ENCODE peak calls at places on chromosome 15, in six cellular contexts. One of them, this sample, is unnamed. For H3K4me1, the result is how much of the 10 kb centered on the place peaks cover.

GRCh38 chr15:29854413-29854812 is 32.1 kb upstream of the TJP1 start:
- DNase-seq in HCT116: no peak
- DNase-seq in MM.1S: no peak
- DNase-seq in neural progenitor cell: no peak
- DNase-seq in SK-N-SH: no peak
- DNase-seq in GM23248: peak
- DNase-seq in this sample: peak

GRCh38 chr15:48244923-48245322 is 38.8 kb downstream of the SLC12A1 start:
- DNase-seq in HCT116: no peak
- DNase-seq in MM.1S: no peak
- DNase-seq in neural progenitor cell: no peak
- DNase-seq in SK-N-SH: no peak
- DNase-seq in GM23248: peak
- DNase-seq in this sample: peak

GRCh38 chr15:28974142-28974541 is 88.4 kb downstream of the APBA2 start:
- DNase-seq in HCT116: no peak
- DNase-seq in MM.1S: no peak
- DNase-seq in neural progenitor cell: no peak
- DNase-seq in SK-N-SH: no peak
- DNase-seq in GM23248: no peak
- DNase-seq in this sample: no peak

GRCh38 chr15:71114887-71115566 is at the start of gene THSD4:
- DNase-seq in HCT116: no peak
- DNase-seq in MM.1S: peak
- DNase-seq in neural progenitor cell: peak
- DNase-seq in SK-N-SH: peak
- DNase-seq in GM23248: peak
- DNase-seq in this sample: peak

GRCh38 chr15:26148461-26148860 is 285.3 kb upstream of the ATP10A start:
- DNase-seq in HCT116: no peak
- DNase-seq in MM.1S: no peak
- DNase-seq in neural progenitor cell: no peak
- DNase-seq in SK-N-SH: no peak
- DNase-seq in GM23248: no peak
- DNase-seq in this sample: no peak

GRCh38 chr15:79513916-79514315 is 81.8 kb downstream of the MINAR1 start:
- DNase-seq in HCT116: no peak
- DNase-seq in MM.1S: no peak
- DNase-seq in neural progenitor cell: no peak
- DNase-seq in SK-N-SH: no peak
- DNase-seq in GM23248: no peak
- DNase-seq in this sample: no peak

GRCh38 chr15:85649372-85649771 is 145.4 kb downstream of the KLHL25 start:
- DNase-seq in HCT116: no peak
- DNase-seq in MM.1S: no peak
- DNase-seq in neural progenitor cell: no peak
- DNase-seq in SK-N-SH: no peak
- DNase-seq in GM23248: peak
- DNase-seq in this sample: no peak

GRCh38 chr15:32855942-32856341 is 138.1 kb downstream of the GREM1 start:
- DNase-seq in HCT116: peak
- DNase-seq in MM.1S: no peak
- DNase-seq in neural progenitor cell: no peak
- DNase-seq in SK-N-SH: no peak
- DNase-seq in GM23248: peak
- DNase-seq in this sample: peak

GRCh38 chr15:31824009-31824408 is 206.3 kb upstream of the CHRNA7 start:
- DNase-seq in HCT116: no peak
- DNase-seq in MM.1S: no peak
- DNase-seq in neural progenitor cell: no peak
- DNase-seq in SK-N-SH: no peak
- DNase-seq in GM23248: no peak
- DNase-seq in this sample: no peak

GRCh38 chr15:63482874-63483323 is 21.5 kb upstream of the USP3 start:
- DNase-seq in HCT116: no peak
- DNase-seq in MM.1S: no peak
- DNase-seq in neural progenitor cell: no peak
- DNase-seq in SK-N-SH: no peak
- DNase-seq in GM23248: no peak
- DNase-seq in this sample: no peak

GRCh38 chr15:79071901-79072300 is 18.7 kb downstream of the RASGRF1 start:
- DNase-seq in HCT116: no peak
- DNase-seq in MM.1S: no peak
- DNase-seq in neural progenitor cell: no peak
- DNase-seq in SK-N-SH: no peak
- DNase-seq in GM23248: peak
- DNase-seq in this sample: no peak

GRCh38 chr15:36608166-36608565 is 28.7 kb downstream of the CDIN1 start:
- DNase-seq in HCT116: no peak
- DNase-seq in MM.1S: no peak
- DNase-seq in neural progenitor cell: no peak
- DNase-seq in SK-N-SH: no peak
- DNase-seq in GM23248: no peak
- DNase-seq in this sample: peak

GRCh38 chr15:101141926-101142527 is 109.8 kb downstream of the CHSY1 start:
- DNase-seq in HCT116: no peak
- DNase-seq in MM.1S: no peak
- DNase-seq in neural progenitor cell: no peak
- DNase-seq in SK-N-SH: no peak
- DNase-seq in GM23248: no peak
- DNase-seq in this sample: no peak

GRCh38 chr15:68383161-68384074 is 48.5 kb downstream of the ITGA11 start:
- DNase-seq in HCT116: peak
- DNase-seq in MM.1S: peak
- DNase-seq in neural progenitor cell: peak
- DNase-seq in SK-N-SH: peak
- DNase-seq in GM23248: peak
- DNase-seq in this sample: peak

DNA sequence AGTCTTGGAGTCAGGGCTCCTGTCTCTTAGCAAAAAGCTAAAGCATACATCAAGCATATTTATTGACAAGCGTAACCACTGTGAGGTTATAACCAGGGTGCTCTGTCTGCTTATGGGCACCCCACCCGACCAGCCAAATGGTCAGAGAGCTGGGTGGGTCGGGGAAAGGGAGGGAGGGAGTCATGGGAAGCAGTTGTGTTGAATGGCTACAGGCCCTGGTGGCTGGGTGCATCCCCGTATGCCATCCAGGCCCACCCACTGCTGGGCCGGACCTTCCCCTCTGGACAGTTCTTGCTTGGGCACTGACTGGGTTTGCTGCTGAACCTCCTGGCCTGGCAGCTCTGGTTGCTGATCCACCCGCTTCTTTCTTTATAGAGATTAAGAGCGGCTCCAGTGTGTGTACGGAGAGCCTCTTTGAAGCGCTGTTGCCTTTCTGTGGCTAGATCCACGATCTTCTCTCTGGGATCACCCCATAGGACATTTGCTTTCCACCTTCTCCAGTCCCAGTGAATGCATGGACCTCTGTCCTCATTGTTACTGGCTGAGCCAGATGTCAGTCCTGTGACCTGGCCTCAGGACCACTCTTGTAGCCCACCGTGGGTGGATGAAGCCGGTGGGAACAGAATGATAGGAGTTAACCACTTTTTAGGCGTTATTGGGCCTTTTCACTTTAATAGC is 59.6 kb downstream of the SMAD3 start:
- DNase-seq in HCT116: peak
- DNase-seq in MM.1S: no peak
- DNase-seq in neural progenitor cell: no peak
- DNase-seq in SK-N-SH: no peak
- DNase-seq in GM23248: no peak
- DNase-seq in this sample: no peak
- H3K4me1 ChIP-seq in HCT116: half or more
- H3K4me1 ChIP-seq in MM.1S: under half
- H3K4me1 ChIP-seq in neural progenitor cell: under half
- H3K4me1 ChIP-seq in SK-N-SH: under half
- H3K4me1 ChIP-seq in GM23248: half or more
- H3K4me1 ChIP-seq in this sample: half or more

GRCh38 chr15:75058127-75058905 is 34.9 kb downstream of the PPCDC start:
- DNase-seq in HCT116: no peak
- DNase-seq in MM.1S: no peak
- DNase-seq in neural progenitor cell: no peak
- DNase-seq in SK-N-SH: no peak
- DNase-seq in GM23248: no peak
- DNase-seq in this sample: peak
- TF ChIP-seq EZH2phosphoT487 in HCT116: no peak
- TF ChIP-seq EZH2phosphoT487 in MM.1S: no peak
- TF ChIP-seq EZH2phosphoT487 in neural progenitor cell: no peak
- TF ChIP-seq EZH2phosphoT487 in SK-N-SH: no peak
- TF ChIP-seq EZH2phosphoT487 in GM23248: no peak
- TF ChIP-seq EZH2phosphoT487 in this sample: no peak

GRCh38 chr15:58627706-58628105 is 121.8 kb downstream of the ADAM10 start:
- DNase-seq in HCT116: no peak
- DNase-seq in MM.1S: no peak
- DNase-seq in neural progenitor cell: no peak
- DNase-seq in SK-N-SH: no peak
- DNase-seq in GM23248: no peak
- DNase-seq in this sample: no peak
- H3K9ac ChIP-seq in HCT116: no peak
- H3K9ac ChIP-seq in MM.1S: peak
- H3K9ac ChIP-seq in neural progenitor cell: no peak
- H3K9ac ChIP-seq in SK-N-SH: no peak
- H3K9ac ChIP-seq in GM23248: peak
- H3K9ac ChIP-seq in this sample: no peak

DNA sequence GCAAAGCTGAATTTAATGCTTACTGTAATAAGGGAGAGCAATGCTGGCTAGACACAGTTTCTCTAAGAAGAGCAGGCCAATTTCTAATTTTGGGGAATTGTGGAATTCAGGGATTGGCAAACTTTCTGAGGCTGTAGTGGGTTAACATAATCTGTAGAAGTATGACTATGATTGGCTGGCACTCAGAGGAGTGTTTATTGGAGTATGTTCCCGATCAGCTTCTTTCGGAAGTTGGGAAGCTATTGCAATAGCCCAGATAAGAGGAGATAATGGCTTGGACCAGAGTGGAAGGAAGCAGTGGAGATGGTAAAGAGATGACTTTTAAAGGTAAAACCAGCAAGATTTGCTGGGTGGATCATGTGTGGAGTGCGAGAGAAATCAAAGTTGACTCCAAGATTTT is 19.4 kb downstream of the TMOD3 start:
- DNase-seq in HCT116: no peak
- DNase-seq in MM.1S: no peak
- DNase-seq in neural progenitor cell: no peak
- DNase-seq in SK-N-SH: no peak
- DNase-seq in GM23248: no peak
- DNase-seq in this sample: no peak
- H3K4me1 ChIP-seq in HCT116: half or more
- H3K4me1 ChIP-seq in MM.1S: under half
- H3K4me1 ChIP-seq in neural progenitor cell: under half
- H3K4me1 ChIP-seq in SK-N-SH: under half
- H3K4me1 ChIP-seq in GM23248: under half
- H3K4me1 ChIP-seq in this sample: under half

GRCh38 chr15:93087825-93088199 is 1.2 kb downstream of the RGMA start:
- DNase-seq in HCT116: peak
- DNase-seq in MM.1S: peak
- DNase-seq in neural progenitor cell: peak
- DNase-seq in SK-N-SH: peak
- DNase-seq in GM23248: peak
- DNase-seq in this sample: peak

GRCh38 chr15:93089855-93090305 is 869 bp upstream of the RGMA start:
- DNase-seq in HCT116: no peak
- DNase-seq in MM.1S: no peak
- DNase-seq in neural progenitor cell: peak
- DNase-seq in SK-N-SH: no peak
- DNase-seq in GM23248: no peak
- DNase-seq in this sample: no peak

GRCh38 chr15:93086791-93087190 is 2.2 kb downstream of the RGMA start:
- DNase-seq in HCT116: no peak
- DNase-seq in MM.1S: no peak
- DNase-seq in neural progenitor cell: no peak
- DNase-seq in SK-N-SH: no peak
- DNase-seq in GM23248: no peak
- DNase-seq in this sample: no peak

GRCh38 chr15:93088981-93089854 is at the start of gene RGMA:
- DNase-seq in HCT116: no peak
- DNase-seq in MM.1S: no peak
- DNase-seq in neural progenitor cell: peak
- DNase-seq in SK-N-SH: peak
- DNase-seq in GM23248: peak
- DNase-seq in this sample: no peak

GRCh38 chr15:93088200-93088980 is 621 bp downstream of the RGMA start:
- DNase-seq in HCT116: no peak
- DNase-seq in MM.1S: peak
- DNase-seq in neural progenitor cell: peak
- DNase-seq in SK-N-SH: peak
- DNase-seq in GM23248: peak
- DNase-seq in this sample: no peak
- TF ChIP-seq EZH2phosphoT487 in HCT116: no peak
- TF ChIP-seq EZH2phosphoT487 in MM.1S: no peak
- TF ChIP-seq EZH2phosphoT487 in neural progenitor cell: no peak
- TF ChIP-seq EZH2phosphoT487 in SK-N-SH: no peak
- TF ChIP-seq EZH2phosphoT487 in GM23248: no peak
- TF ChIP-seq EZH2phosphoT487 in this sample: peak

GRCh38 chr15:50794102-50794501 is 28.6 kb upstream of the SPPL2A start:
- DNase-seq in HCT116: no peak
- DNase-seq in MM.1S: no peak
- DNase-seq in neural progenitor cell: no peak
- DNase-seq in SK-N-SH: no peak
- DNase-seq in GM23248: no peak
- DNase-seq in this sample: no peak
- H3K9ac ChIP-seq in HCT116: no peak
- H3K9ac ChIP-seq in MM.1S: no peak
- H3K9ac ChIP-seq in neural progenitor cell: no peak
- H3K9ac ChIP-seq in SK-N-SH: no peak
- H3K9ac ChIP-seq in GM23248: no peak
- H3K9ac ChIP-seq in this sample: no peak

GRCh38 chr15:58463815-58464697 is 32.3 kb downstream of the LIPC start:
- DNase-seq in HCT116: no peak
- DNase-seq in MM.1S: peak
- DNase-seq in neural progenitor cell: no peak
- DNase-seq in SK-N-SH: no peak
- DNase-seq in GM23248: peak
- DNase-seq in this sample: peak
- H3K4me1 ChIP-seq in HCT116: under half
- H3K4me1 ChIP-seq in MM.1S: under half
- H3K4me1 ChIP-seq in neural progenitor cell: under half
- H3K4me1 ChIP-seq in SK-N-SH: under half
- H3K4me1 ChIP-seq in GM23248: under half
- H3K4me1 ChIP-seq in this sample: under half

DNA sequence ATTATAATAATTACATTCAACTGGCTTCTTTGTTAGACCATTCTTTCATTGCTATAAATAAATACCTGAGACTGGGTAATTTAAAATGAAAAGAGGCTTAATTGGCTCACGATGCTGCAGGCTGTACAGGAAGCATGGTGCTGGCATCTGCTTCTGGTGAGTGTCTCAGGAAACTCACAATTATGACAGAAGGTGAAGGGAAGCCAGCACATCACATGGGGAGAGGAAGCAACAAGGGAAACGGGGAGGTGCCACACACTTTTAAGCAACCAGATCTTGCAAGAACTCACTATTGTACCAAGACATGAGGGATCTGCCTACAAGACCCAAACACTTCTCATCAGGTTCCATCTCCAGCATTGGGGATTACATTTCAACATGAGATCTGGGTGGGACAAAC is 413.1 kb upstream of the ARRDC4 start:
- DNase-seq in HCT116: no peak
- DNase-seq in MM.1S: no peak
- DNase-seq in neural progenitor cell: no peak
- DNase-seq in SK-N-SH: no peak
- DNase-seq in GM23248: no peak
- DNase-seq in this sample: no peak
- TF ChIP-seq EZH2phosphoT487 in HCT116: no peak
- TF ChIP-seq EZH2phosphoT487 in MM.1S: no peak
- TF ChIP-seq EZH2phosphoT487 in neural progenitor cell: no peak
- TF ChIP-seq EZH2phosphoT487 in SK-N-SH: no peak
- TF ChIP-seq EZH2phosphoT487 in GM23248: no peak
- TF ChIP-seq EZH2phosphoT487 in this sample: no peak

This sample was measured in PC-3.